ENCODE peak calls at places on chromosome 1, in six cellular contexts. One of them, this sample, is unnamed.
A peak's percentile ranks its signal among the peaks of the same experiment; 100 is the strongest.

GRCh38 chr1:170932236-170932635 is 3.1 kb upstream of the MROH9 start:
- DNase-seq in spleen: no peak
- DNase-seq in stomach: no peak
- DNase-seq in pancreas: no peak
- DNase-seq in breast epithelium: no peak
- DNase-seq in upper lobe of right lung: no peak
- DNase-seq in this sample: no peak

GRCh38 chr1:119771016-119771415 is 2.3 kb upstream of the HMGCS2 start:
- DNase-seq in breast epithelium: no peak
- DNase-seq in upper lobe of right lung: no peak
- DNase-seq in pancreas: peak; percentile 60
- DNase-seq in stomach: no peak
- DNase-seq in spleen: no peak
- DNase-seq in this sample: no peak

GRCh38 chr1:4425892-4426291 is 228.5 kb upstream of the AJAP1 start:
- DNase-seq in breast epithelium: no peak
- DNase-seq in upper lobe of right lung: no peak
- DNase-seq in stomach: no peak
- DNase-seq in pancreas: peak; percentile 28
- DNase-seq in spleen: no peak
- DNase-seq in this sample: no peak

GRCh38 chr1:81660286-81660685 is 140.4 kb upstream of the ADGRL2 start:
- DNase-seq in upper lobe of right lung: no peak
- DNase-seq in stomach: no peak
- DNase-seq in spleen: no peak
- DNase-seq in breast epithelium: no peak
- DNase-seq in pancreas: no peak
- DNase-seq in this sample: no peak

GRCh38 chr1:206809504-206810084 is 37.3 kb upstream of the IL10 start:
- DNase-seq in upper lobe of right lung: no peak
- DNase-seq in stomach: peak; percentile 50
- DNase-seq in breast epithelium: no peak
- DNase-seq in spleen: no peak
- DNase-seq in pancreas: no peak
- DNase-seq in this sample: no peak

GRCh38 chr1:64167176-64167575 is 36.2 kb upstream of the UBE2U start:
- DNase-seq in stomach: no peak
- DNase-seq in upper lobe of right lung: no peak
- DNase-seq in breast epithelium: no peak
- DNase-seq in pancreas: no peak
- DNase-seq in spleen: no peak
- DNase-seq in this sample: no peak

GRCh38 chr1:6794164-6794563 is 8.9 kb downstream of the CAMTA1 start:
- DNase-seq in stomach: no peak
- DNase-seq in spleen: no peak
- DNase-seq in breast epithelium: no peak
- DNase-seq in pancreas: no peak
- DNase-seq in upper lobe of right lung: no peak
- DNase-seq in this sample: no peak

GRCh38 chr1:64748706-64749105 is 3.8 kb downstream of the RAVER2 start:
- DNase-seq in upper lobe of right lung: no peak
- DNase-seq in spleen: no peak
- DNase-seq in stomach: no peak
- DNase-seq in pancreas: no peak
- DNase-seq in breast epithelium: no peak
- DNase-seq in this sample: no peak

GRCh38 chr1:16206547-16207317 is 5.7 kb downstream of the ARHGEF19 start:
- DNase-seq in spleen: peak; percentile 98
- DNase-seq in stomach: peak; percentile 98
- DNase-seq in breast epithelium: peak; percentile 97
- DNase-seq in upper lobe of right lung: peak; percentile 99
- DNase-seq in pancreas: peak; percentile 99
- DNase-seq in this sample: peak; percentile 99

GRCh38 chr1:150695561-150695960 is 1.4 kb downstream of the GOLPH3L start:
- DNase-seq in spleen: no peak
- DNase-seq in pancreas: no peak
- DNase-seq in breast epithelium: no peak
- DNase-seq in upper lobe of right lung: no peak
- DNase-seq in stomach: no peak
- DNase-seq in this sample: no peak

GRCh38 chr1:18770799-18771198 is 88.7 kb downstream of the TAS1R2 start:
- DNase-seq in stomach: no peak
- DNase-seq in pancreas: no peak
- DNase-seq in spleen: no peak
- DNase-seq in breast epithelium: no peak
- DNase-seq in upper lobe of right lung: no peak
- DNase-seq in this sample: no peak

GRCh38 chr1:111895017-111895416 is 94.5 kb downstream of the KCND3 start:
- DNase-seq in upper lobe of right lung: no peak
- DNase-seq in breast epithelium: no peak
- DNase-seq in spleen: no peak
- DNase-seq in pancreas: no peak
- DNase-seq in stomach: no peak
- DNase-seq in this sample: no peak

GRCh38 chr1:15574741-15575140 is 10.1 kb downstream of the AGMAT start:
- DNase-seq in stomach: no peak
- DNase-seq in spleen: no peak
- DNase-seq in upper lobe of right lung: no peak
- DNase-seq in breast epithelium: no peak
- DNase-seq in pancreas: no peak
- DNase-seq in this sample: no peak

GRCh38 chr1:3587133-3587733 is 24.1 kb downstream of the MEGF6 start:
- DNase-seq in upper lobe of right lung: no peak
- DNase-seq in breast epithelium: no peak
- DNase-seq in stomach: peak; percentile 52
- DNase-seq in spleen: no peak
- DNase-seq in pancreas: no peak
- DNase-seq in this sample: no peak

GRCh38 chr1:237542525-237543418 is 347.9 kb downstream of the ZP4 start:
- DNase-seq in pancreas: no peak
- DNase-seq in spleen: no peak
- DNase-seq in upper lobe of right lung: no peak
- DNase-seq in stomach: no peak
- DNase-seq in breast epithelium: no peak
- DNase-seq in this sample: no peak

GRCh38 chr1:28594661-28595411 is 2.8 kb downstream of the RAB42 start:
- DNase-seq in stomach: no peak
- DNase-seq in upper lobe of right lung: no peak
- DNase-seq in breast epithelium: no peak
- DNase-seq in pancreas: no peak
- DNase-seq in spleen: no peak
- DNase-seq in this sample: no peak

GRCh38 chr1:162756523-162756922 is 34.0 kb upstream of the HSD17B7 start:
- DNase-seq in spleen: no peak
- DNase-seq in pancreas: no peak
- DNase-seq in upper lobe of right lung: no peak
- DNase-seq in stomach: no peak
- DNase-seq in breast epithelium: no peak
- DNase-seq in this sample: no peak

GRCh38 chr1:170993717-170994116 is 58.4 kb downstream of the MROH9 start:
- DNase-seq in spleen: no peak
- DNase-seq in pancreas: no peak
- DNase-seq in upper lobe of right lung: no peak
- DNase-seq in breast epithelium: no peak
- DNase-seq in stomach: no peak
- DNase-seq in this sample: no peak

GRCh38 chr1:235511470-235512240 is 7.4 kb upstream of the B3GALNT2 start:
- DNase-seq in pancreas: no peak
- DNase-seq in upper lobe of right lung: no peak
- DNase-seq in stomach: no peak
- DNase-seq in breast epithelium: no peak
- DNase-seq in spleen: no peak
- DNase-seq in this sample: no peak

GRCh38 chr1:154422521-154422920 is 17.4 kb downstream of the IL6R start:
- DNase-seq in pancreas: no peak
- DNase-seq in spleen: peak; percentile 32
- DNase-seq in upper lobe of right lung: no peak
- DNase-seq in breast epithelium: no peak
- DNase-seq in stomach: no peak
- DNase-seq in this sample: no peak

GRCh38 chr1:154425172-154425571 is 20.0 kb downstream of the IL6R start:
- DNase-seq in stomach: no peak
- DNase-seq in pancreas: no peak
- DNase-seq in breast epithelium: no peak
- DNase-seq in upper lobe of right lung: no peak
- DNase-seq in spleen: no peak
- DNase-seq in this sample: no peak

GRCh38 chr1:154423303-154423987 is 18.3 kb downstream of the IL6R start:
- DNase-seq in spleen: peak; percentile 16
- DNase-seq in breast epithelium: no peak
- DNase-seq in pancreas: no peak
- DNase-seq in upper lobe of right lung: no peak
- DNase-seq in stomach: no peak
- DNase-seq in this sample: no peak

GRCh38 chr1:154420961-154421924 is 16.1 kb downstream of the IL6R start:
- DNase-seq in spleen: peak; percentile 60
- DNase-seq in upper lobe of right lung: no peak
- DNase-seq in pancreas: no peak
- DNase-seq in stomach: no peak
- DNase-seq in breast epithelium: no peak
- DNase-seq in this sample: no peak

DNA sequence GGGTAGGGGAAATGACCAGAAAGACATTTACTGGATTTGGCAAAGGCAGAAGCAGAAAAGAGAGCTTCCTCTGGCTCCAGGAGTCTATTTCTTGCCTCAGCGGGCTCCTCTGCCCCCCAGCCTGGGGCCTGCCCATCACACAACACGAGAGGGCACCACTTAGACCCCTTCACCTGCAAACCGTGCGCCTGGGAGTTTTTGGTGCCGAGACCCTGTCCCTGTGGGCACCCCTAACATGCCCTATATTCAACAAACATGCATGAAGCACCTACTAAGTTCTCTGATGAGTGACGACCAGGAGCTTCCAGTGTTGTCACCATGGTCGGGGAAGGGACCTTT is 18.8 kb downstream of the IL6R start:
- DNase-seq in upper lobe of right lung: no peak
- DNase-seq in spleen: peak; percentile 57
- DNase-seq in pancreas: no peak
- DNase-seq in stomach: no peak
- DNase-seq in breast epithelium: no peak
- DNase-seq in this sample: no peak
- H3K4me1 ChIP-seq in upper lobe of right lung: peaks cover 83% of the 10 kb centered on the region
- H3K4me1 ChIP-seq in spleen: peaks cover 71% of the 10 kb centered on the region
- H3K4me1 ChIP-seq in pancreas: peaks cover 39% of the 10 kb centered on the region
- H3K4me1 ChIP-seq in stomach: peaks cover 99% of the 10 kb centered on the region
- H3K4me1 ChIP-seq in breast epithelium: peaks cover 52% of the 10 kb centered on the region
- H3K4me1 ChIP-seq in this sample: peaks cover 25% of the 10 kb centered on the region

GRCh38 chr1:74395492-74395891 is 116.9 kb downstream of the LRRC53 start:
- DNase-seq in upper lobe of right lung: no peak
- DNase-seq in breast epithelium: no peak
- DNase-seq in pancreas: no peak
- DNase-seq in stomach: no peak
- DNase-seq in spleen: no peak
- DNase-seq in this sample: peak; percentile 19

GRCh38 chr1:74396462-74396861 is 115.9 kb downstream of the LRRC53 start:
- DNase-seq in breast epithelium: no peak
- DNase-seq in spleen: no peak
- DNase-seq in pancreas: no peak
- DNase-seq in stomach: no peak
- DNase-seq in upper lobe of right lung: no peak
- DNase-seq in this sample: no peak

GRCh38 chr1:74396942-74397341 is 115.5 kb downstream of the LRRC53 start:
- DNase-seq in spleen: no peak
- DNase-seq in stomach: no peak
- DNase-seq in pancreas: no peak
- DNase-seq in breast epithelium: no peak
- DNase-seq in upper lobe of right lung: no peak
- DNase-seq in this sample: peak; percentile 60

GRCh38 chr1:74402873-74403272 is 109.5 kb downstream of the LRRC53 start:
- DNase-seq in upper lobe of right lung: no peak
- DNase-seq in breast epithelium: no peak
- DNase-seq in stomach: no peak
- DNase-seq in pancreas: no peak
- DNase-seq in spleen: no peak
- DNase-seq in this sample: no peak

DNA sequence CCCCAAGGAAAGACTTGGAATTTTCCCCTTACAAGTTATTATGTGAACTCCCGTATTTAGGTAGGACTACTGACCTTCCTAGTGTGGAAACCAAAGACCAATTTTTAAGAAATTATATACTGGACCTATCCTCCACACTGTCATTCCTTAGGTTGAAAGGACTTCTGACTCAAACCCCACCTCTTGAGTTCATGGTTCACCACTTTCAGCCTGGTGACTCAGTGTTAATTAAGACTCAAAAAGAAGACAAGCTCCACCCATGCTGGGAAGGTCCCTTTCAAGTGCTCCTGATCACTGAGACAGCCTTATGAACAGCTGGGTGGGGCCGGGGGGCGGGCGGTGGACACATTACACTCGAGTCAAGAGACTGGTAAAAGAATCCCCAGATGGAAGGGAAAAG is 113.2 kb downstream of the LRRC53 start:
- DNase-seq in spleen: no peak
- DNase-seq in pancreas: no peak
- DNase-seq in upper lobe of right lung: no peak
- DNase-seq in breast epithelium: no peak
- DNase-seq in stomach: no peak
- DNase-seq in this sample: no peak
- TF ChIP-seq CTCF in spleen: no peak
- TF ChIP-seq CTCF in pancreas: no peak
- TF ChIP-seq CTCF in upper lobe of right lung: no peak
- TF ChIP-seq CTCF in breast epithelium: no peak
- TF ChIP-seq CTCF in stomach: no peak
- TF ChIP-seq CTCF in this sample: no peak

DNA sequence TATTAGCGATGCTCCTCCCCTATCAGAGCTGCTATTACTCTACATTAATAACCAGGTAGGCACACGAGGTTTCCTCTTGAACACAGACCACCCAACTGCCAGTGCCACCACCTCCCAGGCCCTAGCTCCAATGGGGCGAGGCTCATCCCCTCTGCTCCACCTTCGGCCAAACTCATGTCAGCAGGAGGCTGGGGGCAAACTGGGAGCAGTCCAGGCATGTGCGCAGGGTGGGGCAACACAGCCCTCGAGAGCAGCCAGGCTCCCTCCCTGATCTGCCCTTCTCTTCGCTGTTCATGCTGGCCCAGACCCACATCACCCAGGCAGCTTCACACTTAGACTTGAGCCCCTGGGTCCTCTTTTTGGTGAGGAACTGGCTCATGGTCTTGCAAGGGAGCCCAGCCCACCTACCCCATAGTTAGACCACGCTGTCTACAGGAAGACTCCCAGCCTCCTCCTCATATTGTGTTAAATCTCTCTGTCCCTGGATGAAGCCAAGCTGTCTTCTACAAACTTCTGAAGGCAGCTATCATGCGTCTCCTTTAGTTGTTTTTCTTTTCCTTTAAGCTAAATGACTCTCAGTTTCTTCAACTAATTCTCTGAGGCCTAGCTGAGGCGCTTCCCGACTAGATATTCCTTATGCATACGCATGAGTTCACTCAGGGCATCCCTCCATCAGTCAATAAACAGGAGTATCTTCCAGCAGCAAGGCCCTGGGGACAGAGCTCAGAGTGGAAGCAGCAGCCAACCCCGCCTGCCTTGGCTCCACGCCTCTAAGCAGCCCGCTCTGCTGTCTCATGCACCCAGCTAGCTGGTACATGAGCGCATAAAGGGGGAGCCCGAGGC is 12.0 kb downstream of the TMEM9 start:
- DNase-seq in stomach: no peak
- DNase-seq in pancreas: no peak
- DNase-seq in spleen: no peak
- DNase-seq in breast epithelium: no peak
- DNase-seq in upper lobe of right lung: peak; percentile 48
- DNase-seq in this sample: peak; percentile 6
- H3K4me1 ChIP-seq in stomach: peaks cover 14% of the 10 kb centered on the region
- H3K4me1 ChIP-seq in pancreas: no peaks in the 10 kb centered on the region
- H3K4me1 ChIP-seq in spleen: no peaks in the 10 kb centered on the region
- H3K4me1 ChIP-seq in breast epithelium: no peaks in the 10 kb centered on the region
- H3K4me1 ChIP-seq in upper lobe of right lung: no peaks in the 10 kb centered on the region
- H3K4me1 ChIP-seq in this sample: no peaks in the 10 kb centered on the region

GRCh38 chr1:17441265-17441992 is 2.0 kb upstream of the RCC2 start:
- DNase-seq in stomach: no peak
- DNase-seq in pancreas: no peak
- DNase-seq in upper lobe of right lung: no peak
- DNase-seq in spleen: no peak
- DNase-seq in breast epithelium: no peak
- DNase-seq in this sample: no peak
- TF ChIP-seq CTCF in stomach: no peak
- TF ChIP-seq CTCF in pancreas: no peak
- TF ChIP-seq CTCF in upper lobe of right lung: no peak
- TF ChIP-seq CTCF in spleen: no peak
- TF ChIP-seq CTCF in breast epithelium: no peak
- TF ChIP-seq CTCF in this sample: no peak

This sample was measured in ovary.